ENCODE peak calls at places on chromosome 6, in four cellular contexts. H, D, K and P are unnamed samples.
A peak's percentile ranks its signal among the peaks of the same experiment; 100 is the strongest.

GRCh38 chr6:161882196-161882595 is 608.3 kb upstream of the AGPAT4 start:
- DNase-seq in H (no peak), D (peak; percentile 38), K (no peak), P (no peak)

GRCh38 chr6:333379-334002 is 41.2 kb downstream of the DUSP22 start:
- DNase-seq in H (no peak), D (peak; percentile 44), K (no peak), P (peak; percentile 79)

GRCh38 chr6:34176261-34177031 is 30.6 kb upstream of the GRM4 start:
- DNase-seq in H (no peak), D (no peak), K (no peak), P (peak; percentile 51)

GRCh38 chr6:3958255-3958654 is 109.1 kb downstream of the FAM50B start:
- DNase-seq in H (no peak), D (no peak), K (no peak), P (no peak)

GRCh38 chr6:26199773-26200728 is 112.8 kb downstream of the HFE start:
- DNase-seq in H (no peak), D (no peak), K (no peak), P (no peak)

GRCh38 chr6:169966312-169967181 is 215.1 kb downstream of the ERMARD start:
- DNase-seq in H (no peak), D (no peak), K (no peak), P (peak; percentile 48)

GRCh38 chr6:436308-437041 is 44.9 kb downstream of the IRF4 start:
- DNase-seq in H (no peak), D (no peak), K (no peak), P (peak; percentile 50)

GRCh38 chr6:79764758-79765157 is 133.6 kb downstream of the SH3BGRL2 start:
- DNase-seq in H (no peak), D (no peak), K (no peak), P (no peak)

GRCh38 chr6:142302427-142303190 is 802 bp downstream of the ADGRG6 start:
- DNase-seq in H (no peak), D (peak; percentile 34), K (no peak), P (no peak)

GRCh38 chr6:95318137-95318536 is 259.2 kb upstream of the MANEA start:
- DNase-seq in H (no peak), D (no peak), K (no peak), P (no peak)

GRCh38 chr6:165616116-165616515 is 46.9 kb downstream of the PDE10A start:
- DNase-seq in H (no peak), D (no peak), K (no peak), P (no peak)

GRCh38 chr6:157597461-157598312 is 216.7 kb downstream of the ZDHHC14 start:
- DNase-seq in H (no peak), D (peak; percentile 57), K (peak; percentile 46), P (peak; percentile 83)

GRCh38 chr6:16854986-16855385 is 93.7 kb upstream of the ATXN1 start:
- DNase-seq in H (no peak), D (no peak), K (no peak), P (no peak)

GRCh38 chr6:3612341-3613041 is 139.0 kb downstream of the PXDC1 start:
- DNase-seq in H (no peak), D (peak; percentile 54), K (no peak), P (no peak)

GRCh38 chr6:66328181-66328580 is 621.2 kb upstream of the EYS start:
- DNase-seq in H (no peak), D (no peak), K (no peak), P (no peak)

GRCh38 chr6:158853072-158853871 is 34.1 kb upstream of the EZR start:
- DNase-seq in H (peak; percentile 56), D (peak; percentile 99), K (peak; percentile 51), P (peak; percentile 94)

GRCh38 chr6:30960907-30961673 is 20.3 kb downstream of the MUCL3 start:
- DNase-seq in H (no peak), D (no peak), K (no peak), P (no peak)

GRCh38 chr6:4518506-4518905 is 257.7 kb upstream of the CDYL start:
- DNase-seq in H (no peak), D (no peak), K (no peak), P (no peak)

GRCh38 chr6:17725083-17725482 is 18.4 kb upstream of the NUP153 start:
- DNase-seq in H (peak; percentile 34), D (peak; percentile 93), K (peak; percentile 35), P (peak; percentile 78)

GRCh38 chr6:22766979-22767378 is 197.6 kb downstream of the HDGFL1 start:
- DNase-seq in H (no peak), D (no peak), K (no peak), P (no peak)

GRCh38 chr6:41824571-41825569 is 37.4 kb downstream of the TOMM6 start:
- DNase-seq in H (no peak), D (no peak), K (no peak), P (no peak)

GRCh38 chr6:42459888-42460287 is 8.2 kb upstream of the TRERF1 start:
- DNase-seq in H (no peak), D (no peak), K (no peak), P (no peak)

GRCh38 chr6:20252311-20252710 is 40.0 kb upstream of the MBOAT1 start:
- DNase-seq in H (no peak), D (no peak), K (no peak), P (no peak)

GRCh38 chr6:17423018-17423417 is 29.6 kb downstream of the CAP2 start:
- DNase-seq in H (no peak), D (peak; percentile 30), K (no peak), P (no peak)

GRCh38 chr6:10082385-10082784 is 332.5 kb downstream of the TFAP2A start:
- DNase-seq in H (no peak), D (no peak), K (no peak), P (no peak)

GRCh38 chr6:40517654-40518053 is 69.5 kb downstream of the LRFN2 start:
- DNase-seq in H (no peak), D (no peak), K (no peak), P (no peak)

GRCh38 chr6:7559651-7560385 is 18.3 kb downstream of the DSP start:
- DNase-seq in H (no peak), D (no peak), K (no peak), P (no peak)

GRCh38 chr6:85792278-85792677 is 149.6 kb upstream of the SYNCRIP start:
- DNase-seq in H (no peak), D (peak; percentile 11), K (no peak), P (no peak)

GRCh38 chr6:11605507-11605905 is 68.0 kb downstream of the TMEM170B start:
- DNase-seq in H (no peak), D (no peak), K (no peak), P (no peak)

GRCh38 chr6:23106951-23107350 is 537.6 kb downstream of the HDGFL1 start:
- DNase-seq in H (no peak), D (no peak), K (no peak), P (no peak)

GRCh38 chr6:166778046-166778445 is 151.0 kb upstream of the RPS6KA2 start:
- DNase-seq in H (no peak), D (no peak), K (no peak), P (no peak)

GRCh38 chr6:32947552-32948465 is 5.1 kb downstream of the HLA-DMA start:
- DNase-seq in H (no peak), D (peak; percentile 74), K (peak; percentile 43), P (no peak)

GRCh38 chr6:98014791-98015201 is 731.8 kb upstream of the MMS22L start:
- DNase-seq in H (no peak), D (peak; percentile 3), K (no peak), P (no peak)

GRCh38 chr6:15343490-15344185 is 97.8 kb downstream of the JARID2 start:
- DNase-seq in H (no peak), D (no peak), K (peak; percentile 69), P (no peak)
- H3K4me1 ChIP-seq in H (no peaks in the 10 kb centered on the region), D (peaks cover 14% of the 10 kb centered on the region), K (peaks cover 35% of the 10 kb centered on the region), P (peaks cover 2% of the 10 kb centered on the region)

DNA sequence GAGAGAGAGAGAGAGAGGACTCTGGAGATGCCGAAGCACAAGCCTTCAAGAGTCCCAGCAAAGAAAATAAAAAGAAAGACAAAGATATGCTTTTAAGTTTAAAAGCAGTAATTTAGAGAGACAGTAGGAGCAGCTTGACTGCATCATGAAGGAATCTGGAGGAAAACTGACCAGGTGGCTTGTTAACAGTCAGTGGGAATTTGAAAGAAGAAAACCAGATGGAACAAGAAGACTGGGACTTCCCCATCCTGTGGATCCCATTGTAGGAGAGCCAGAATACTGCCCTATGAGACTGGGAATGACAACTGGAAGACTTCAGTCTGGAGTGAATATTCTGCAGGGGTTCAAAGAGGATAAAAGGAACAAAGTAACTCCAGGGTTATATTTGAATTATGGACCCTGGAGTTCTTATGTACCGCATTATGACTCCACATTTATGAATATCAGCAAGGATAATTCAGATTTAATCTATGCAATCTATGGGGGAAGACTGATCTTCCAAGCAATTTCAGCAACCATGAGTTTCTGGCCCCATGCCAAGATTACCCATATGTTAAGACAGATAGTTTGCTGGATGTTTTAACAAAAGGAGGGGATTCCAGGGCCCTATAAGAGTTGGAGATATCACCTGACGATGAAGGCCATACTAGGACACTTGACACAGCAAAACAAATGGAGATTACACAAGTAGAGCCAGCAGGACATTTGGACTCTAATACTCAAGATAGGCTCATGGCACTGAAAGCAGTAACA is 46.1 kb upstream of the PLN start:
- DNase-seq in H (no peak), D (no peak), K (no peak), P (no peak)
- H3K4me1 ChIP-seq in H (no peaks in the 10 kb centered on the region), D (no peaks in the 10 kb centered on the region), K (no peaks in the 10 kb centered on the region), P (no peaks in the 10 kb centered on the region)

GRCh38 chr6:44060622-44061374 is 66.5 kb downstream of the MRPL14 start:
- DNase-seq in H (no peak), D (no peak), K (no peak), P (no peak)

GRCh38 chr6:44059359-44060342 is 67.6 kb downstream of the MRPL14 start:
- DNase-seq in H (no peak), D (no peak), K (no peak), P (no peak)

GRCh38 chr6:44057931-44058616 is 69.2 kb downstream of the MRPL14 start:
- DNase-seq in H (no peak), D (no peak), K (no peak), P (no peak)

GRCh38 chr6:44057238-44057930 is 69.9 kb downstream of the MRPL14 start:
- DNase-seq in H (no peak), D (no peak), K (no peak), P (no peak)

GRCh38 chr6:44058617-44059358 is 68.5 kb downstream of the MRPL14 start:
- DNase-seq in H (no peak), D (peak; percentile 94), K (no peak), P (peak; percentile 92)
- H3K4me1 ChIP-seq in H (peaks cover 4% of the 10 kb centered on the region), D (peaks cover 9% of the 10 kb centered on the region), K (peaks cover 16% of the 10 kb centered on the region), P (no peaks in the 10 kb centered on the region)

GRCh38 chr6:48766349-48766748 is 655.4 kb upstream of the PTCHD4 start:
- DNase-seq in H (no peak), D (no peak), K (no peak), P (no peak)
- H3K4me1 ChIP-seq in H (no peaks in the 10 kb centered on the region), D (no peaks in the 10 kb centered on the region), K (no peaks in the 10 kb centered on the region), P (no peaks in the 10 kb centered on the region)

DNA sequence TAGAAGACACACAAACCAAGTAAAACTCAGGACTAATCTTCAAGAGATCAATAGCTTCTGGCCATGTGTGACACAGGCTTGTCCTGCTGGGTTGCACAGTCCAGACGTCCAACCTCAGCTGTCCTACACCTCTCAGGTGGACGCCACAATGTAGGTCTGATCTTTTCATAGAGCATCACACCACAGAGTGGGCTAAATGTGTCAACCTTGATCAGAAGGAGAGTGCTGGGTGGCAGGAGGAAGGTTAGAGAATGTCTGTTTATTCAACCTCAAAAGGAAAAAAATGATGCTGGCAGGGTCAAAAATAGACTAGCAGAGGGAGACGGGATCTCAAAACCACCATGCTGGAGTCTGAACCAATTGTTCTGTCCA is 41.7 kb downstream of the GFOD1 start:
- DNase-seq in H (no peak), D (no peak), K (no peak), P (no peak)
- H3K4me1 ChIP-seq in H (peaks cover 7% of the 10 kb centered on the region), D (peaks cover 2% of the 10 kb centered on the region), K (peaks cover 16% of the 10 kb centered on the region), P (peaks cover 4% of the 10 kb centered on the region)